ENCODE peak calls at places on chromosome 9, in five cellular contexts. One of them, this sample, is unnamed. For H3K4me1, the result is how much of the 10 kb centered on the place peaks cover.

GRCh38 chr9:95436416-95436815 is 80.4 kb downstream of the PTCH1 start:
- DNase-seq in GM23248: no peak
- DNase-seq in mammary epithelial cell: no peak
- DNase-seq in heart right ventricle: no peak
- DNase-seq in stomach: no peak
- DNase-seq in this sample: no peak

GRCh38 chr9:12964271-12964670 is 189.5 kb downstream of the LURAP1L start:
- DNase-seq in GM23248: no peak
- DNase-seq in mammary epithelial cell: no peak
- DNase-seq in heart right ventricle: no peak
- DNase-seq in stomach: no peak
- DNase-seq in this sample: no peak

GRCh38 chr9:96219615-96220257 is 82.2 kb downstream of the HSD17B3 start:
- DNase-seq in GM23248: peak
- DNase-seq in mammary epithelial cell: peak
- DNase-seq in heart right ventricle: peak
- DNase-seq in stomach: peak
- DNase-seq in this sample: no peak

GRCh38 chr9:4196886-4197285 is 103.0 kb downstream of the GLIS3 start:
- DNase-seq in GM23248: no peak
- DNase-seq in mammary epithelial cell: peak
- DNase-seq in heart right ventricle: no peak
- DNase-seq in stomach: no peak
- DNase-seq in this sample: no peak

GRCh38 chr9:135992486-135993408 is 31.6 kb upstream of the UBAC1 start:
- DNase-seq in GM23248: peak
- DNase-seq in mammary epithelial cell: peak
- DNase-seq in heart right ventricle: peak
- DNase-seq in stomach: peak
- DNase-seq in this sample: peak

GRCh38 chr9:77019810-77020437 is 469 bp downstream of the FOXB2 start:
- DNase-seq in GM23248: no peak
- DNase-seq in mammary epithelial cell: no peak
- DNase-seq in heart right ventricle: no peak
- DNase-seq in stomach: no peak
- DNase-seq in this sample: no peak

GRCh38 chr9:122949696-122950095 is 8.9 kb downstream of the RABGAP1 start:
- DNase-seq in GM23248: no peak
- DNase-seq in mammary epithelial cell: no peak
- DNase-seq in heart right ventricle: no peak
- DNase-seq in stomach: no peak
- DNase-seq in this sample: no peak

GRCh38 chr9:124411514-124412227 is 3.6 kb downstream of the PSMB7 start:
- DNase-seq in GM23248: peak
- DNase-seq in mammary epithelial cell: peak
- DNase-seq in heart right ventricle: no peak
- DNase-seq in stomach: no peak
- DNase-seq in this sample: peak

GRCh38 chr9:19232830-19233194 is 2.3 kb downstream of the DENND4C start:
- DNase-seq in GM23248: peak
- DNase-seq in mammary epithelial cell: peak
- DNase-seq in heart right ventricle: no peak
- DNase-seq in stomach: no peak
- DNase-seq in this sample: no peak

GRCh38 chr9:80650964-80651555 is 1038.3 kb downstream of the TLE1 start:
- DNase-seq in GM23248: no peak
- DNase-seq in mammary epithelial cell: no peak
- DNase-seq in heart right ventricle: peak
- DNase-seq in stomach: no peak
- DNase-seq in this sample: peak

GRCh38 chr9:82488319-82488701 is 499.7 kb downstream of the SPATA31D1 start:
- DNase-seq in GM23248: no peak
- DNase-seq in mammary epithelial cell: no peak
- DNase-seq in heart right ventricle: peak
- DNase-seq in stomach: peak
- DNase-seq in this sample: no peak
- H3K27ac ChIP-seq in GM23248: no peak
- H3K27ac ChIP-seq in mammary epithelial cell: no peak
- H3K27ac ChIP-seq in heart right ventricle: peak
- H3K27ac ChIP-seq in stomach: peak
- H3K27ac ChIP-seq in this sample: no peak

DNA sequence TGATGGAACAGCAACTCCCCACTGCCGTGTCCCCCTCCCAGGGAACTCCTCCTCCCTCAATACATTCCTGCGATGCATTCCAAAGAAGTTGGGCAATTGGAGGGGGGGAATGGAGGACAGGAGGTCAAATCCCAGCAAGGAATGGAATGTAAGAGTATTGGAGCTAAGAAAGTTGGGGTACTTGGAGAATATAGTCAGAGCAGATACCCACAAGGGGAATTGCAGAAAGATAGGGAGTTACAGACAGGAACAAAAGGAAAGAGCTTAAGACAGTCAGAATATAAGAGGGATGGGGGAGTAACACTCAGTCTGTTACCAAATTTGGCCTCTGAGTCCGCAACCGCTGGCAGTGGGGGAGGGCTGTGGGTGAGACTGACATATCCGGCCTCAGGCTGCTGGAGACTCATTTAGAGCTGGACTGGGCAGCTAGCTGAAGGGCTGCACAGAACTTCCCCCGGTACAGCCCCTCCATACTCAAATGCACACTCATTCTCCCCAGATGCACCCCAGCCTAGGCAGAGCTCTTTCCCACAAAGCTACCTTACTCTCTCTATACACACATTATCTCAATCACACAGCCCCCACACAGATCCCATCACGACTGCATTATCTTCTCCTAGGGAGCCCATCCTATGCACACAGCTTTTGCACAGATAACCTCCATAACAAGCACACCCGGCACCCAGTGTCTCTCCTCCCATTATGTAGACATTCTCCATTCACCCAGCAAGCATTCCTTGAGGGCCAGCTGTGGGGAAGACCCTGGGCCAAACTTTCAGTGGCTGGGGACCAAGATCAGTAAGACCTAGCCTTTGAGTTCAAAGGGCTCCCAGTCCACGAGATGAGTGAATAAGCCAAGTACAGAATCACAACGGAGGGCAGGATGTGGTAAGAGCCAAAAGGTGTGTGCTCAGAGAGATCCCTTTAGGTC is 3.7 kb downstream of the TLN1 start:
- DNase-seq in GM23248: peak
- DNase-seq in mammary epithelial cell: peak
- DNase-seq in heart right ventricle: peak
- DNase-seq in stomach: peak
- DNase-seq in this sample: peak
- H3K4me1 ChIP-seq in GM23248: under half
- H3K4me1 ChIP-seq in mammary epithelial cell: under half
- H3K4me1 ChIP-seq in heart right ventricle: half or more
- H3K4me1 ChIP-seq in stomach: half or more
- H3K4me1 ChIP-seq in this sample: under half

GRCh38 chr9:121751686-121752445 is 100.4 kb downstream of the DAB2IP start:
- DNase-seq in GM23248: no peak
- DNase-seq in mammary epithelial cell: no peak
- DNase-seq in heart right ventricle: no peak
- DNase-seq in stomach: no peak
- DNase-seq in this sample: no peak

GRCh38 chr9:121752929-121753328 is 101.5 kb downstream of the DAB2IP start:
- DNase-seq in GM23248: no peak
- DNase-seq in mammary epithelial cell: no peak
- DNase-seq in heart right ventricle: no peak
- DNase-seq in stomach: no peak
- DNase-seq in this sample: no peak

GRCh38 chr9:121755581-121755980 is 104.1 kb downstream of the DAB2IP start:
- DNase-seq in GM23248: no peak
- DNase-seq in mammary epithelial cell: no peak
- DNase-seq in heart right ventricle: no peak
- DNase-seq in stomach: no peak
- DNase-seq in this sample: no peak

GRCh38 chr9:121754655-121755436 is 103.4 kb downstream of the DAB2IP start:
- DNase-seq in GM23248: no peak
- DNase-seq in mammary epithelial cell: peak
- DNase-seq in heart right ventricle: no peak
- DNase-seq in stomach: no peak
- DNase-seq in this sample: peak

DNA sequence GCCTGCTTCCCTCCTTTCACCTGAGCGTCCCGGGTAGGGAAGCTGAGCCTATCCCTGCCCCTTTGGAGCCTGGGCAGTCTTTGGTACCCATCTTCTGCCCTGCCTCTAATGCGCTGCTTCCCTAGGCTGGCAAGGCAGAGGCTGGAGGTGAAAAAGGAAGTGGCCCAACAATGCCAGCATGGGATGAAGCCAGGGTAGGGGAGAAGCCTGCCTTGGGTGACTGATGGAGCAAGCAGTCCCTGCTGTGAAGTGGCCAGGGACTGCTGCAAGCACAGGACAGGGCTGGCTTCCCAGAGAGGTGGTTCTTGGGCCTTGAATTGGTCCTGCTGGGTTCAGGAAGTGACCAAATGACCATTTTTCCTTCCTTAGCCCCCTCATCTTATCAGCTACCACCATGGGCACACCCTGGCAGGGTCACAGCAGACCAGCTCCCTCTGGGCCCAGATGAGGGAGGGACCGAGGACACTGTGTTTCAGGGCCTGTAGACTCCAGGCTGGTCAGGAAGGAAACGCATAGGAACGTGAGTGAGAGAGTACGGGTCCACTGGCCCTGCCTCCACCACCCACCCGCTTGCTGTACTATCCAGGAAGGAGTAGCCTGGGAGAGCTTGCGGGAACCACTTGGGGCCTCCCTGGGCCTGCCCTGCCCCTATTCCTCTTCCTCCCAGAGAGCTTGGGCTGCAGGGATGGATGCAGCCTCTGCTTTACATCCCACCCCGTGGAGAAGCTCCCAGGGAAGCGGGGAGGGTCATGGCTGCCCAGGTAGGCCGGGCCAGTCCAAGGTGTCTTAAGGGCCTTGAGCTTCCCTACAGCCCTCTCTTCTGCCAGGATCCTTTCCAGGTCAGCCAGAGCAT is 102.6 kb downstream of the DAB2IP start:
- DNase-seq in GM23248: no peak
- DNase-seq in mammary epithelial cell: no peak
- DNase-seq in heart right ventricle: no peak
- DNase-seq in stomach: no peak
- DNase-seq in this sample: no peak
- H3K27ac ChIP-seq in GM23248: no peak
- H3K27ac ChIP-seq in mammary epithelial cell: peak
- H3K27ac ChIP-seq in heart right ventricle: peak
- H3K27ac ChIP-seq in stomach: peak
- H3K27ac ChIP-seq in this sample: no peak

GRCh38 chr9:93948456-93949072 is 6.6 kb downstream of the BARX1 start:
- DNase-seq in GM23248: no peak
- DNase-seq in mammary epithelial cell: no peak
- DNase-seq in heart right ventricle: no peak
- DNase-seq in stomach: no peak
- DNase-seq in this sample: no peak
- H3K4me1 ChIP-seq in GM23248: under half
- H3K4me1 ChIP-seq in mammary epithelial cell: under half
- H3K4me1 ChIP-seq in heart right ventricle: under half
- H3K4me1 ChIP-seq in stomach: half or more
- H3K4me1 ChIP-seq in this sample: under half